ENCODE peak calls at places on chromosome 10, in nine cellular contexts. One of them, this sample, is unnamed. For H3K9me3, the result is how much of the 10 kb centered on the place peaks cover.

GRCh38 chr10:62491597-62491996 is 117.4 kb downstream of the ZNF365 start:
- DNase-seq in AG04450: no peak
- DNase-seq in CD8-positive, alpha-beta memory T cell: no peak
- DNase-seq in thoracic aorta: no peak
- DNase-seq in right atrium auricular region: no peak
- DNase-seq in mucosa of descending colon: no peak
- DNase-seq in OCI-LY7: no peak
- DNase-seq in left lung: no peak
- DNase-seq in CD8-positive, alpha-beta T cell: no peak
- DNase-seq in this sample: no peak

GRCh38 chr10:30028006-30028441 is 31.4 kb downstream of the JCAD start:
- DNase-seq in CD8-positive, alpha-beta T cell: no peak
- DNase-seq in OCI-LY7: no peak
- DNase-seq in right atrium auricular region: peak
- DNase-seq in left lung: no peak
- DNase-seq in CD8-positive, alpha-beta memory T cell: peak
- DNase-seq in mucosa of descending colon: peak
- DNase-seq in thoracic aorta: no peak
- DNase-seq in AG04450: no peak
- DNase-seq in this sample: no peak

GRCh38 chr10:97321032-97321806 is 2.1 kb downstream of the FRAT1 start:
- DNase-seq in CD8-positive, alpha-beta memory T cell: no peak
- DNase-seq in CD8-positive, alpha-beta T cell: peak
- DNase-seq in AG04450: no peak
- DNase-seq in thoracic aorta: no peak
- DNase-seq in OCI-LY7: no peak
- DNase-seq in mucosa of descending colon: peak
- DNase-seq in left lung: peak
- DNase-seq in right atrium auricular region: no peak
- DNase-seq in this sample: peak

GRCh38 chr10:3848768-3849643 is 64.0 kb upstream of the KLF6 start:
- DNase-seq in thoracic aorta: no peak
- DNase-seq in right atrium auricular region: no peak
- DNase-seq in CD8-positive, alpha-beta T cell: no peak
- DNase-seq in left lung: no peak
- DNase-seq in CD8-positive, alpha-beta memory T cell: no peak
- DNase-seq in AG04450: no peak
- DNase-seq in OCI-LY7: no peak
- DNase-seq in mucosa of descending colon: no peak
- DNase-seq in this sample: no peak

GRCh38 chr10:99809931-99810615 is 27.6 kb downstream of the ABCC2 start:
- DNase-seq in OCI-LY7: no peak
- DNase-seq in CD8-positive, alpha-beta memory T cell: no peak
- DNase-seq in thoracic aorta: no peak
- DNase-seq in AG04450: no peak
- DNase-seq in left lung: no peak
- DNase-seq in CD8-positive, alpha-beta T cell: no peak
- DNase-seq in mucosa of descending colon: peak
- DNase-seq in right atrium auricular region: no peak
- DNase-seq in this sample: no peak

GRCh38 chr10:101693701-101694055 is 1.3 kb downstream of the FBXW4 start:
- DNase-seq in left lung: no peak
- DNase-seq in CD8-positive, alpha-beta memory T cell: no peak
- DNase-seq in AG04450: no peak
- DNase-seq in thoracic aorta: no peak
- DNase-seq in right atrium auricular region: no peak
- DNase-seq in OCI-LY7: peak
- DNase-seq in mucosa of descending colon: peak
- DNase-seq in CD8-positive, alpha-beta T cell: no peak
- DNase-seq in this sample: no peak

GRCh38 chr10:29619273-29619672 is 15.5 kb downstream of the SVIL start:
- DNase-seq in CD8-positive, alpha-beta memory T cell: no peak
- DNase-seq in right atrium auricular region: peak
- DNase-seq in left lung: no peak
- DNase-seq in thoracic aorta: no peak
- DNase-seq in CD8-positive, alpha-beta T cell: no peak
- DNase-seq in AG04450: peak
- DNase-seq in mucosa of descending colon: no peak
- DNase-seq in OCI-LY7: no peak
- DNase-seq in this sample: no peak

GRCh38 chr10:101280511-101280910 is 51.2 kb upstream of the LBX1 start:
- DNase-seq in OCI-LY7: no peak
- DNase-seq in mucosa of descending colon: no peak
- DNase-seq in CD8-positive, alpha-beta T cell: no peak
- DNase-seq in CD8-positive, alpha-beta memory T cell: no peak
- DNase-seq in left lung: no peak
- DNase-seq in thoracic aorta: no peak
- DNase-seq in AG04450: no peak
- DNase-seq in right atrium auricular region: no peak
- DNase-seq in this sample: no peak

GRCh38 chr10:124231188-124232135 is 138.1 kb upstream of the CHST15 start:
- DNase-seq in thoracic aorta: no peak
- DNase-seq in CD8-positive, alpha-beta memory T cell: peak
- DNase-seq in CD8-positive, alpha-beta T cell: peak
- DNase-seq in left lung: no peak
- DNase-seq in AG04450: no peak
- DNase-seq in mucosa of descending colon: no peak
- DNase-seq in right atrium auricular region: no peak
- DNase-seq in OCI-LY7: peak
- DNase-seq in this sample: no peak

GRCh38 chr10:17386021-17386420 is 68.4 kb downstream of the ST8SIA6 start:
- DNase-seq in AG04450: no peak
- DNase-seq in CD8-positive, alpha-beta memory T cell: no peak
- DNase-seq in OCI-LY7: no peak
- DNase-seq in left lung: no peak
- DNase-seq in CD8-positive, alpha-beta T cell: no peak
- DNase-seq in thoracic aorta: no peak
- DNase-seq in mucosa of descending colon: no peak
- DNase-seq in right atrium auricular region: no peak
- DNase-seq in this sample: no peak

GRCh38 chr10:63396123-63396719 is 69.6 kb downstream of the JMJD1C start:
- DNase-seq in AG04450: no peak
- DNase-seq in left lung: no peak
- DNase-seq in CD8-positive, alpha-beta T cell: no peak
- DNase-seq in thoracic aorta: no peak
- DNase-seq in OCI-LY7: no peak
- DNase-seq in mucosa of descending colon: no peak
- DNase-seq in right atrium auricular region: no peak
- DNase-seq in CD8-positive, alpha-beta memory T cell: no peak
- DNase-seq in this sample: no peak

GRCh38 chr10:77160679-77161078 is 476.9 kb downstream of the KCNMA1 start:
- DNase-seq in mucosa of descending colon: peak
- DNase-seq in AG04450: peak
- DNase-seq in OCI-LY7: no peak
- DNase-seq in right atrium auricular region: no peak
- DNase-seq in thoracic aorta: no peak
- DNase-seq in CD8-positive, alpha-beta memory T cell: no peak
- DNase-seq in left lung: no peak
- DNase-seq in CD8-positive, alpha-beta T cell: no peak
- DNase-seq in this sample: no peak

GRCh38 chr10:121919666-121920065 is 8.2 kb downstream of the ATE1 start:
- DNase-seq in left lung: no peak
- DNase-seq in right atrium auricular region: no peak
- DNase-seq in mucosa of descending colon: no peak
- DNase-seq in thoracic aorta: no peak
- DNase-seq in AG04450: no peak
- DNase-seq in CD8-positive, alpha-beta memory T cell: no peak
- DNase-seq in OCI-LY7: peak
- DNase-seq in CD8-positive, alpha-beta T cell: no peak
- DNase-seq in this sample: no peak

GRCh38 chr10:126504051-126504760 is 115.9 kb upstream of the ADAM12 start:
- DNase-seq in AG04450: peak
- DNase-seq in right atrium auricular region: no peak
- DNase-seq in left lung: peak
- DNase-seq in OCI-LY7: peak
- DNase-seq in mucosa of descending colon: peak
- DNase-seq in CD8-positive, alpha-beta T cell: no peak
- DNase-seq in thoracic aorta: no peak
- DNase-seq in CD8-positive, alpha-beta memory T cell: no peak
- DNase-seq in this sample: peak

GRCh38 chr10:132068431-132069121 is 2.8 kb downstream of the JAKMIP3 start:
- DNase-seq in mucosa of descending colon: no peak
- DNase-seq in thoracic aorta: no peak
- DNase-seq in CD8-positive, alpha-beta memory T cell: no peak
- DNase-seq in right atrium auricular region: peak
- DNase-seq in AG04450: no peak
- DNase-seq in left lung: no peak
- DNase-seq in OCI-LY7: no peak
- DNase-seq in CD8-positive, alpha-beta T cell: no peak
- DNase-seq in this sample: no peak

GRCh38 chr10:77111611-77112550 is 525.7 kb downstream of the KCNMA1 start:
- DNase-seq in left lung: no peak
- DNase-seq in CD8-positive, alpha-beta memory T cell: no peak
- DNase-seq in AG04450: peak
- DNase-seq in CD8-positive, alpha-beta T cell: no peak
- DNase-seq in right atrium auricular region: no peak
- DNase-seq in thoracic aorta: no peak
- DNase-seq in mucosa of descending colon: peak
- DNase-seq in OCI-LY7: peak
- DNase-seq in this sample: peak

GRCh38 chr10:133461841-133462240 is 8.1 kb downstream of the SCART1 start:
- DNase-seq in right atrium auricular region: peak
- DNase-seq in mucosa of descending colon: no peak
- DNase-seq in thoracic aorta: no peak
- DNase-seq in AG04450: no peak
- DNase-seq in left lung: peak
- DNase-seq in OCI-LY7: no peak
- DNase-seq in CD8-positive, alpha-beta T cell: no peak
- DNase-seq in CD8-positive, alpha-beta memory T cell: no peak
- DNase-seq in this sample: no peak

GRCh38 chr10:133462512-133463305 is 9.0 kb downstream of the SCART1 start:
- DNase-seq in thoracic aorta: no peak
- DNase-seq in CD8-positive, alpha-beta memory T cell: no peak
- DNase-seq in left lung: peak
- DNase-seq in OCI-LY7: no peak
- DNase-seq in right atrium auricular region: peak
- DNase-seq in CD8-positive, alpha-beta T cell: no peak
- DNase-seq in mucosa of descending colon: no peak
- DNase-seq in AG04450: no peak
- DNase-seq in this sample: no peak

GRCh38 chr10:133460208-133460769 is 6.5 kb downstream of the SCART1 start:
- DNase-seq in CD8-positive, alpha-beta T cell: no peak
- DNase-seq in CD8-positive, alpha-beta memory T cell: no peak
- DNase-seq in left lung: peak
- DNase-seq in mucosa of descending colon: no peak
- DNase-seq in thoracic aorta: no peak
- DNase-seq in AG04450: no peak
- DNase-seq in OCI-LY7: no peak
- DNase-seq in right atrium auricular region: peak
- DNase-seq in this sample: no peak

GRCh38 chr10:133459454-133460207 is 5.9 kb downstream of the SCART1 start:
- DNase-seq in mucosa of descending colon: no peak
- DNase-seq in thoracic aorta: no peak
- DNase-seq in OCI-LY7: no peak
- DNase-seq in AG04450: no peak
- DNase-seq in right atrium auricular region: peak
- DNase-seq in CD8-positive, alpha-beta memory T cell: no peak
- DNase-seq in CD8-positive, alpha-beta T cell: no peak
- DNase-seq in left lung: peak
- DNase-seq in this sample: no peak

DNA sequence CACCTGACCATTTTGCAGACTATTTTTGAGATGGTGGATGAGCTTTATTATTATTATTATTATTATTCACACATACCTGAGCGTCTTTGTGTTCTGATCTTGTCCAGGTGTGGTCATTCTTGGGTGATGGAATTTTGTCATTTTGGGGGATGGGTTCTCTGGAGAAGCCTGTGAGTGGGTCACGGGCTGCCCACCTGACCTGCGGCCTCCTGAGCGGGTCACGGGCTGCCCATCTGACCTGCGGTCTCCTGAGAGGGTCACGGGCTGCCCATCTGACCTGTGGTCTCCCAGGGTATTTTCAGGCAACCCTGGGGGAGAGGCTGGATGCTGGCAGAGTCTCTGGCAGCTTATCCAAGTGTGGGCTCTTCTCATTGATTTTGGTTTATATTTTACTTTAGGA is 7.3 kb downstream of the SCART1 start:
- DNase-seq in mucosa of descending colon: no peak
- DNase-seq in OCI-LY7: no peak
- DNase-seq in AG04450: no peak
- DNase-seq in thoracic aorta: no peak
- DNase-seq in CD8-positive, alpha-beta memory T cell: no peak
- DNase-seq in CD8-positive, alpha-beta T cell: no peak
- DNase-seq in left lung: peak
- DNase-seq in right atrium auricular region: peak
- DNase-seq in this sample: no peak
- H3K9me3 ChIP-seq in mucosa of descending colon: under half
- H3K9me3 ChIP-seq in OCI-LY7: under half
- H3K9me3 ChIP-seq in AG04450: under half
- H3K9me3 ChIP-seq in thoracic aorta: under half
- H3K9me3 ChIP-seq in CD8-positive, alpha-beta memory T cell: under half
- H3K9me3 ChIP-seq in CD8-positive, alpha-beta T cell: under half
- H3K9me3 ChIP-seq in left lung: under half
- H3K9me3 ChIP-seq in right atrium auricular region: under half
- H3K9me3 ChIP-seq in this sample: under half

GRCh38 chr10:28135258-28135657 is 136.4 kb upstream of the ODAD2 start:
- DNase-seq in CD8-positive, alpha-beta memory T cell: no peak
- DNase-seq in AG04450: no peak
- DNase-seq in OCI-LY7: no peak
- DNase-seq in left lung: no peak
- DNase-seq in mucosa of descending colon: no peak
- DNase-seq in thoracic aorta: no peak
- DNase-seq in CD8-positive, alpha-beta T cell: no peak
- DNase-seq in right atrium auricular region: no peak
- DNase-seq in this sample: no peak
- H3K9me3 ChIP-seq in CD8-positive, alpha-beta memory T cell: under half
- H3K9me3 ChIP-seq in AG04450: under half
- H3K9me3 ChIP-seq in OCI-LY7: under half
- H3K9me3 ChIP-seq in left lung: under half
- H3K9me3 ChIP-seq in mucosa of descending colon: under half
- H3K9me3 ChIP-seq in thoracic aorta: under half
- H3K9me3 ChIP-seq in CD8-positive, alpha-beta T cell: under half
- H3K9me3 ChIP-seq in right atrium auricular region: under half
- H3K9me3 ChIP-seq in this sample: under half

GRCh38 chr10:9656386-9656785 is 1361.3 kb upstream of the CELF2 start:
- DNase-seq in CD8-positive, alpha-beta memory T cell: no peak
- DNase-seq in left lung: no peak
- DNase-seq in thoracic aorta: no peak
- DNase-seq in right atrium auricular region: no peak
- DNase-seq in mucosa of descending colon: no peak
- DNase-seq in AG04450: no peak
- DNase-seq in CD8-positive, alpha-beta T cell: no peak
- DNase-seq in OCI-LY7: no peak
- DNase-seq in this sample: no peak
- H3K9me3 ChIP-seq in CD8-positive, alpha-beta memory T cell: under half
- H3K9me3 ChIP-seq in left lung: under half
- H3K9me3 ChIP-seq in thoracic aorta: under half
- H3K9me3 ChIP-seq in right atrium auricular region: under half
- H3K9me3 ChIP-seq in mucosa of descending colon: under half
- H3K9me3 ChIP-seq in AG04450: under half
- H3K9me3 ChIP-seq in CD8-positive, alpha-beta T cell: under half
- H3K9me3 ChIP-seq in OCI-LY7: under half
- H3K9me3 ChIP-seq in this sample: under half

DNA sequence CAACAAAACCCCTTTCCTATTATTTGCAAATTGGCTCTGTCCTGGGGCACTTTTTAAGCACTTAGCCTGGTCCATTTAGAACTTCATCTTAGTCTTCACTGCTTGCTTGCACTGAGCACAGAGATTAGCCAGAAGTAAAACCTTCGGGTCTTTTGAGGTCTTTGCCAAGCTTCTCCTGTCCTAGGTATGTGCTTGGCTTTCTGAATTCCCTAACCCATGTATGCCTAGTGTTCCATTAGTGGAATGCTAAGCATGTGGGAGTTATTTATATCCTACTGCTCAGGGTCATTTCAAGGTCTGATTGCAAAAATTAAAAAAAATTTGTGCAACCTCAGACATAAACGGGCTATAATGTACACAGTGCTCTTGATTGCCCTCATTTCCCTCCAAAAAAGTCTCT is 18.0 kb downstream of the ZNF37A start:
- DNase-seq in AG04450: no peak
- DNase-seq in CD8-positive, alpha-beta T cell: no peak
- DNase-seq in thoracic aorta: no peak
- DNase-seq in right atrium auricular region: no peak
- DNase-seq in CD8-positive, alpha-beta memory T cell: no peak
- DNase-seq in OCI-LY7: no peak
- DNase-seq in left lung: no peak
- DNase-seq in mucosa of descending colon: no peak
- DNase-seq in this sample: no peak
- H3K9me3 ChIP-seq in AG04450: under half
- H3K9me3 ChIP-seq in CD8-positive, alpha-beta T cell: under half
- H3K9me3 ChIP-seq in thoracic aorta: half or more
- H3K9me3 ChIP-seq in right atrium auricular region: under half
- H3K9me3 ChIP-seq in CD8-positive, alpha-beta memory T cell: under half
- H3K9me3 ChIP-seq in OCI-LY7: under half
- H3K9me3 ChIP-seq in left lung: half or more
- H3K9me3 ChIP-seq in mucosa of descending colon: half or more
- H3K9me3 ChIP-seq in this sample: half or more

This sample was measured in endodermal cell.